ENCODE peak calls at places on chromosomes 1 and 21, in six cellular contexts. C is transverse colon, D is fibroblast of the aortic adventitia, O is psoas muscle, S is neural progenitor cell, R is fibroblast of mammary gland. Z is an unnamed sample.

GRCh38 chr1:29620631-29621030 is 384.3 kb downstream of the PTPRU start:
- DNase-seq in O (no peak), D (no peak), R (no peak), C (no peak), S (no peak), Z (no peak)

GRCh38 chr1:75166821-75167220 is 32.6 kb downstream of the LHX8 start:
- DNase-seq in D (no peak), O (no peak), C (no peak), S (no peak), R (no peak), Z (no peak)

GRCh38 chr1:7101187-7101586 is 315.9 kb downstream of the CAMTA1 start:
- DNase-seq in C (no peak), R (no peak), O (no peak), S (no peak), D (no peak), Z (no peak)

GRCh38 chr1:180927348-180927747 is 14.7 kb downstream of the KIAA1614 start:
- DNase-seq in D (no peak), R (no peak), C (no peak), S (no peak), O (no peak), Z (no peak)

GRCh38 chr1:57162607-57163235 is 196.9 kb upstream of the C8B start:
- DNase-seq in R (no peak), S (no peak), O (no peak), D (no peak), C (no peak), Z (no peak)

GRCh38 chr21:35190201-35190701 is 141.1 kb upstream of the RUNX1 start:
- DNase-seq in R (peak), C (no peak), D (peak), S (no peak), O (no peak), Z (no peak)

GRCh38 chr1:25140073-25140797 is 92.1 kb downstream of the SYF2 start:
- DNase-seq in D (no peak), O (no peak), C (no peak), R (no peak), S (no peak), Z (no peak)

GRCh38 chr1:94334764-94335163 is 83.4 kb upstream of the ABCD3 start:
- DNase-seq in O (no peak), D (peak), R (no peak), C (no peak), S (no peak), Z (no peak)

GRCh38 chr1:246001821-246002220 is 505.3 kb downstream of the SMYD3 start:
- DNase-seq in C (no peak), O (no peak), R (peak), D (peak), S (no peak), Z (no peak)

GRCh38 chr21:15011967-15012366 is 52.8 kb downstream of the NRIP1 start:
- DNase-seq in S (no peak), C (no peak), O (no peak), D (no peak), R (no peak), Z (no peak)

GRCh38 chr1:45326627-45327591 is at the start of gene HPDL:
- DNase-seq in O (peak), C (peak), D (peak), S (peak), R (peak), Z (peak)

GRCh38 chr21:39022035-39022900 is 161.0 kb downstream of the PSMG1 start:
- DNase-seq in O (no peak), R (no peak), D (no peak), C (no peak), S (no peak), Z (no peak)

GRCh38 chr1:172351761-172352161 is 68.7 kb upstream of the C1orf105 start:
- DNase-seq in D (peak), C (no peak), O (no peak), S (no peak), R (peak), Z (no peak)

GRCh38 chr1:228222548-228222947 is 14.7 kb downstream of the OBSCN start:
- DNase-seq in O (no peak), C (no peak), D (no peak), S (no peak), R (no peak), Z (no peak)

DNA sequence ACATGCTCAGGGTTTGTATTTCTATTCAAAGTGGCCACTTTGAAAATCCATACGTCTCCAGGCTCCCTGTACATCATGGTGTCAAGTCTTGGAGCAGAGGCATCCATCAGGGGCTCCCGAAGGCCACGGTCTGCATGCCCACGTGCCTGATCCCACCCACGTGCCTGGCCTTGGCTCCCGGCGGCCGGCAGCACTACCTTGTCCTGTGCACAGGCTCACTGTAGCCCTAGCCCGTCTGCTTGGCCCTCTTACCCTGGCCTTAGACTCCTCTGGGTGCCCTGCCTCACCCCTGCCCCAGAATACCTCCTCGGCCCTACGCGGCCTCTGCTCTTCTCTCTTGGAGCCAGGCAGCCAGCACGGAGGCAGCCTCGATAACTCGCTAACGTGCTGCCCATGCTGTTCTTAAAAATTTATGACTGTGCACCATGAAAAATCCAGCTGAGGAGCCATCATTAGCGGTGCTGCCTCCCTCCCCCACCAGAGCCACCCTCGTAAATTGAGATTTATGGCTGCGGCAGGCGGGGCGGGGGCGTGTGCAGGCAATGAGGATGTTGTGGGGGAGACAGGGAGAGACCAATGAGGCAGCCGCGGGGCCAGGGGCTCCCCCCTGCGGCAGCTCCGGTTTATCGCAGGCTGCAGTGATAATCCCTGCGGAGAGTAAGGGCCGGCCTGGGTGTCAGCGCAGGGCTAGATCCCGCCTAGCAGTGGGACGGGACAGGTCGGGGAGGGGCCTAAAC is 24.6 kb downstream of the DMAP1 start:
- DNase-seq in R (peak), C (peak), O (no peak), S (peak), D (no peak), Z (peak)
- TF ChIP-seq CTCF in R (peak), C (peak), O (peak), S (peak), D (peak), Z (peak)

DNA sequence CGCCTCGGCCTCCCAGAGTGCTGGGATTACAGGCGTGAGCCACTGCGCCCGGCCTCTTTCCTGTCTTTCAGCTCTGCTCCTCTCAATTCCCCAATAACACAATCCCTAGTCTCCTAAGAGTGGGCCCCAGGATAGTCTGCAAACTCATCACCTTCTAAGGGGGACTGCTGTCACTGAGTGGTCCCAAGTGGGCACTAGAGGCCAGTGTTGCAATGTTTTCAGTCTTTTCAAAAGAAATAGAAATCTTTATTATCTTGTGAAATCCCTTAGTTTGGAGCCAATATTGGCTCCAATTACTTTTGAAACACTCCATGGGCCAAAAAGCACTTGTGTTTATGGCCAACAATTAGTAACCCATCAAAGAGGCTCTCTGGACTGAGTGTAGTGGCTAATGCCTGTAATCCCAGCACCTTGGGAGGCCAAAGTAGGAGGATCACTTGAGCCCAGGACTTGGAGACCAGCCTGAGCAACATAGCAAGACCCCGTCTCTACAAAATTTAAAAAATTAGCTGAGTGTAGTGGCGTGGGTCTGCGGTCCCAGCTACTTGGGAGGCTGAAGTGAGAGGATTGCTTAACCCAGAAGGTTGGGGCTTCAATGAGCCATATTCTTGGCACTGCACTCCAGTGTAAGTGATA is 28.6 kb upstream of the ZNF697 start:
- DNase-seq in S (no peak), C (no peak), D (peak), O (peak), R (peak), Z (no peak)
- TF ChIP-seq CTCF in S (peak), C (no peak), D (peak), O (no peak), R (peak), Z (no peak)

DNA sequence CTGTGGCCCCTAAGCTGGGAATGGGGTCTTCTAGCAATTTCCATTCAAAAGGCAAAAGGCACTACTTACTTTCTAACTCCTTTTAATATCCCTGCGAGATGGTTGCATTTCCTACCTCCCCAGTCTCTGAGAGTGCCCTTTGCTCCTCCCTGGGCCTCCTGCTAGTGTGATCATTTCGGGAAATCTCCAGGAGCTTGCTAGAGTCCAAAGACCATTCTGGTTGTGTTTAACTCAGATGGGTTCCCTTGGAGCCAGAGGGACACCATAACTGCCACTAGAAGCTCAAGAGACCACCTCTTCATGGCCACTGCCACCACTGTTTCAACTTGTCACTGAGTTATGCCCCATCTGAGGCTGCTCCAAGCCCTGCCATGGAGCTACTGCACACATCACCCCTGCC is 34.4 kb upstream of the CYP4B1 start:
- DNase-seq in O (no peak), D (no peak), R (no peak), C (no peak), S (no peak), Z (no peak)
- TF ChIP-seq CTCF in O (no peak), D (no peak), R (no peak), C (no peak), S (no peak), Z (no peak)

GRCh38 chr1:232725303-232726047 is 79.7 kb upstream of the MAP10 start:
- DNase-seq in O (no peak), R (no peak), C (no peak), S (no peak), D (no peak), Z (peak)
- TF ChIP-seq CTCF in O (no peak), R (no peak), C (no peak), S (no peak), D (no peak), Z (no peak)

GRCh38 chr1:212035123-212035834 is at the start of the genes DTL and INTS7:
- DNase-seq in C (peak), D (peak), R (peak), O (peak), S (peak), Z (peak)

GRCh38 chr1:212039622-212040021 is 4.1 kb downstream of the DTL start:
- DNase-seq in S (no peak), D (no peak), R (no peak), O (no peak), C (no peak), Z (no peak)

GRCh38 chr1:212037900-212038299 is 2.4 kb downstream of the DTL start:
- DNase-seq in C (no peak), O (no peak), R (peak), S (no peak), D (no peak), Z (no peak)

GRCh38 chr1:212034516-212035122 is 738 bp downstream of the INTS7 start:
- DNase-seq in S (no peak), R (no peak), D (no peak), C (no peak), O (no peak), Z (no peak)

DNA sequence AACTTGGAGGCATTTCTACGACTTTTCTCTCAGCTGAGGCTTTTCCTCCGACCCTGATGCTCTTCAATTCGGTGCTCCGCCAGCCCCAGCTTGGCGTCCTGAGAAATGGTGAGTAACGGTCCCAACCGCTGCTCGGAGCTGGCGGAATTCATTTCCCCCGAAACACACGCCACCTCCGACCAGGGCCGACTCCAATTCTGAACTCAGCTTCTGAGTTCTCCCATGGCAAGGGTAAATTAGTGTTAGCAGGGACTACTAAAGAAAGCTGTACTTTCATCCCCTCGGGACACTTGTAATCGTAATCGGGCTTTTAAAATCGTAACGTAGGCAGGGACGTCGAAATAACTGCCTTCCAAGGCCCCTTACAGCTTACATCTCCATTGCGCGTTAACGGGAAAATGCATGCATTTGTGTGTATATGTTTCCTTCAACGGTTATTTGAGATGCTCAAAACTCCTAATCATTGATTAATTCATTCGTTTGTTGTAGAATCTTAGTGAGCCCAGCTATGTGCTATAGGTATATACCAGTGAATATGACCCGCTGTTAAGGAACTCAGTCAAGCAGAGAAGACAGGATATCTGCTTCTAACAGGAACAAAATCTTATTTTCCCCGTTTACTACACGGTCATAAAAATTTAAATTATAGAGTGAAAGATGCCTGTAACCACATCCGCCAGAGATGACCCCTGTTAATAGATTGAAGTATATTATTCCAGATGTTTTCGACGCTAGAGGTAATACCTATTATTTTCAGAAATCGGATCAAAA is 472 bp downstream of the DTL start:
- DNase-seq in D (no peak), S (no peak), O (no peak), R (no peak), C (no peak), Z (no peak)
- TF ChIP-seq CTCF in D (no peak), S (no peak), O (no peak), R (no peak), C (no peak), Z (no peak)

GRCh38 chr1:111967067-111967690 is 22.3 kb downstream of the KCND3 start:
- DNase-seq in D (no peak), O (no peak), C (no peak), R (no peak), S (no peak), Z (no peak)
- TF ChIP-seq CTCF in D (no peak), O (no peak), C (no peak), R (no peak), S (no peak), Z (no peak)

DNA sequence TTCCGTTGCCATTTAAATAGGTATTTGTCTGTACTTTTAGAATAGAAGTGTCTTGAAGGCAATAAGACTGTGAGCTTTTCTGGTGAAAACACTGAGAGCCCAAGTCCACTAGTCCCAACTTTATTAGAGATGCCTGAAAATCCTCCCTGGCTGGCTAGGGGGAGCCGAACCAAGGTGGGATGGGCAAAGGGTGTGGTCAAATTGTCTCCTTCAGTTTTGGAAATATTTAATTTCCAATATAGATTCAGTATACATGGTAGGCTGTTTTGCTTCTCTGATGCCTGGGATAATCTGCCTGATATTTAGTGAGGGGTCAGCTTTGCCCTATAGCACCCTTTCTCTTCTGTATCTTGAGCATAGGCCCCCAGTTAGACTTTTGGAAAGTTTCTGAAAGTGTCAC is 3.5 kb downstream of the ROR1 start:
- DNase-seq in D (no peak), O (no peak), C (no peak), S (no peak), R (peak), Z (no peak)
- TF ChIP-seq CTCF in D (peak), O (no peak), C (no peak), S (no peak), R (peak), Z (no peak)

DNA sequence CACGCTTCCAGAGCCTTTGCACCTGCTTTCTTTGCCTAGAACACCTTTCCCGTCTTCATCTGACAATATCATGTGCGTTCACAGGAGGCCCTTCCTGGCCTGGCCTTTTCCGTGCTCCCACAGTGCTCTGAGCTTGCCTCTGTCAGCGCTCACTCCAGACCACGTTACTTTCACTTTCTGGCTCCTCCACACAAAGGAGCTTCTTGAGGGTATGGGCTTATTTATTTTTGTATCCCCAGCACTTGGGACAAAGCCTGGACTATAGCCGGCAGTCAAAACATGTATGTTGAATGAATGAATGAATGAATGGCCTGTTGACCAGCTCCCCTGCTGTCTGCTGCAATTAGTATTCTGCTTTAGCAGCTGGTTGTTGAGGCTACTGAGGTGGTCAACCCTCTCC is 11.1 kb downstream of the LRRC71 start:
- DNase-seq in S (no peak), C (no peak), O (no peak), D (peak), R (peak), Z (no peak)
- TF ChIP-seq CTCF in S (no peak), C (no peak), O (no peak), D (no peak), R (no peak), Z (no peak)